ENCODE peak calls at places on chromosomes 3 and 15, in four cellular contexts. S, A, L and M are unnamed samples.

GRCh38 chr3:123791417-123791816 is 92.7 kb downstream of the MYLK start:
- DNase-seq in A (no peak), L (no peak), S (no peak), M (no peak)

GRCh38 chr3:36893137-36893557 is 51.7 kb downstream of the TRANK1 start:
- DNase-seq in A (no peak), L (no peak), S (no peak), M (no peak)

GRCh38 chr15:34239151-34239761 is 14.4 kb downstream of the EMC4 start:
- DNase-seq in S (no peak), A (peak), L (no peak), M (no peak)

GRCh38 chr15:92930776-92931175 is 30.7 kb downstream of the CHD2 start:
- DNase-seq in L (no peak), A (no peak), S (no peak), M (no peak)

GRCh38 chr15:64921711-64922110 is 10.0 kb downstream of the ANKDD1A start:
- DNase-seq in A (no peak), L (no peak), S (no peak), M (no peak)

GRCh38 chr3:66836363-66837152 is 161.5 kb upstream of the KBTBD8 start:
- DNase-seq in L (no peak), A (peak), S (no peak), M (no peak)

GRCh38 chr3:43081796-43082195 is 24.1 kb downstream of the POMGNT2 start:
- DNase-seq in S (no peak), L (no peak), A (no peak), M (no peak)

GRCh38 chr3:38551026-38551832 is 55.1 kb downstream of the EXOG start:
- DNase-seq in S (no peak), L (no peak), A (no peak), M (no peak)

GRCh38 chr3:173660645-173661299 is 263.2 kb downstream of the NLGN1 start:
- DNase-seq in A (no peak), S (no peak), L (no peak), M (no peak)

GRCh38 chr3:152650177-152650576 is 184.8 kb upstream of the P2RY1 start:
- DNase-seq in S (no peak), A (peak), L (no peak), M (no peak)

GRCh38 chr15:50452927-50453326 is 28.7 kb downstream of the USP8 start:
- DNase-seq in S (no peak), L (no peak), A (no peak), M (no peak)

GRCh38 chr3:114850913-114851312 is 296.2 kb downstream of the ZBTB20 start:
- DNase-seq in A (no peak), S (no peak), L (no peak), M (no peak)
- TF ChIP-seq SUZ12 in A (no peak), S (no peak), L (no peak), M (no peak)

GRCh38 chr3:14425574-14426304 is 23.3 kb downstream of the SLC6A6 start:
- DNase-seq in A (no peak), S (no peak), L (no peak), M (no peak)
- TF ChIP-seq YY1 in A (no peak), S (no peak), L (no peak), M (no peak)

GRCh38 chr15:31472636-31473383 is 146.2 kb downstream of the KLF13 start:
- DNase-seq in S (peak), A (no peak), L (no peak), M (no peak)

GRCh38 chr15:31473384-31474058 is 146.9 kb downstream of the KLF13 start:
- DNase-seq in L (no peak), S (no peak), A (no peak), M (no peak)

GRCh38 chr15:31469801-31470545 is 143.3 kb downstream of the KLF13 start:
- DNase-seq in A (no peak), S (no peak), L (no peak), M (no peak)

GRCh38 chr15:31470756-31471155 is 144.1 kb downstream of the KLF13 start:
- DNase-seq in L (no peak), A (no peak), S (no peak), M (no peak)

DNA sequence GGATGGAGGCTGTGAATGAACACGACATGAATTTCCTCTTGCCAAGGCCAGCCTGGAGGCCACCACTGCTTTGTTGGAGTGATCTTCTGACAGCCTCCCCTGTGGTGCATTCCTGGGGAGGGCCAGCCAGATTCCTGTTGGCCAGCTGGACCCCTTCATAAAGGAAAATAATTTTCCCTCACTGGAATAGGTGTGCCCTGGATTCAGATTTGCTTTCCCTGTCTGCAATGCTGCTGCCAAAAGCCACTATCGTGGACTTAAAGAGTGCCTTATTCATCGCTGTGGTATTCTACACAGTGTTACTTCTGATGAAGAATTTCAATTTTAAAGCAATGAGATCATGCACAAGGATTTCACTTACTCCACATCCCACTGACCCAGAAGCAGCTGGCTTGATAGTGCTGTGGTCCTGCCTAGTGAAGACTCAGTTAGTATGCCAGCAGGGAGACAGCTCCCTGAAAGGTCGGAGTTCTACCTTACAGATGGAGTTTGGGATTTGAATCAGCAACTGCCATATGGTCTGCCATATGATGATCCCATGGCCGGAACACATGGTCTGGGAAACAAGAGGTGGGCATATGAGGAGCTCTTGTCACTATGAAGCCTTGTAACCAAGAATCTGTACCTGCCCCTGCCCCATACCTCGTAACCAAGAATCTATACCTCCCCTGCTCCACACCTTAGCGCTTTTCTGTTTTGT is 145.2 kb downstream of the KLF13 start:
- DNase-seq in S (no peak), A (no peak), L (no peak), M (no peak)
- TF ChIP-seq SUZ12 in S (no peak), A (no peak), L (no peak), M (no peak)

GRCh38 chr3:10783360-10784346 is 32.4 kb upstream of the SLC6A11 start:
- DNase-seq in S (no peak), A (peak), L (peak), M (no peak)
- TF ChIP-seq YY1 in S (no peak), A (no peak), L (no peak), M (no peak)